ENCODE peak calls at places on chromosomes 11 and 22, in four cellular contexts. C, E, B and W are unnamed samples.

GRCh38 chr11:9689721-9690120 is 25.8 kb downstream of the SWAP70 start:
- DNase-seq in B (no peak), E (no peak), C (no peak), W (no peak)

GRCh38 chr11:102457056-102457677 is 4.6 kb upstream of the TMEM123 start:
- DNase-seq in B (no peak), E (no peak), C (no peak), W (no peak)

GRCh38 chr11:117933930-117934329 is 4.7 kb upstream of the TMPRSS13 start:
- DNase-seq in E (no peak), B (no peak), C (peak; percentile 6), W (no peak)

GRCh38 chr11:65112226-65112550 is 516 bp downstream of the TM7SF2 start:
- DNase-seq in E (no peak), C (no peak), B (no peak), W (no peak)

GRCh38 chr11:12123799-12124198 is 13.4 kb downstream of the MICAL2 start:
- DNase-seq in E (no peak), C (no peak), B (no peak), W (no peak)

GRCh38 chr22:46528121-46528610 is 9.3 kb downstream of the CELSR1 start:
- DNase-seq in E (peak; percentile 92), C (no peak), B (no peak), W (peak; percentile 83)

GRCh38 chr11:64522843-64523242 is 68.2 kb upstream of the SLC22A12 start:
- DNase-seq in B (no peak), C (no peak), E (no peak), W (no peak)

GRCh38 chr11:14213006-14213405 is 146.0 kb downstream of the RRAS2 start:
- DNase-seq in C (no peak), B (no peak), E (no peak), W (no peak)

GRCh38 chr11:94599510-94599909 is 32.3 kb downstream of the PIWIL4 start:
- DNase-seq in C (no peak), B (no peak), E (no peak), W (no peak)

GRCh38 chr11:134045799-134046635 is 22.9 kb upstream of the JAM3 start:
- DNase-seq in C (no peak), E (no peak), B (no peak), W (peak; percentile 75)

GRCh38 chr22:20781272-20781990 is 7.5 kb downstream of the SERPIND1 start:
- DNase-seq in B (no peak), E (peak; percentile 61), C (no peak), W (peak; percentile 51)

GRCh38 chr11:20048246-20048645 is 112.0 kb downstream of the DBX1 start:
- DNase-seq in E (no peak), B (no peak), C (no peak), W (no peak)

GRCh38 chr11:125128450-125128849 is 17.0 kb upstream of the TMEM218 start:
- DNase-seq in E (no peak), B (peak; percentile 67), C (no peak), W (no peak)

GRCh38 chr11:26649884-26650283 is 72.0 kb downstream of the SLC5A12 start:
- DNase-seq in E (peak; percentile 22), B (peak; percentile 32), C (no peak), W (no peak)

GRCh38 chr11:35040221-35040942 is 98.6 kb upstream of the CD44 start:
- DNase-seq in C (no peak), E (peak; percentile 50), B (no peak), W (no peak)

GRCh38 chr11:12810497-12810896 is 136.3 kb downstream of the TEAD1 start:
- DNase-seq in C (no peak), B (no peak), E (no peak), W (no peak)

GRCh38 chr11:1943977-1944376 is 3.2 kb upstream of the MRPL23 start:
- DNase-seq in B (no peak), C (peak; percentile 40), E (no peak), W (peak; percentile 30)

GRCh38 chr11:71951741-71952310 is 23.0 kb downstream of the RNF121 start:
- DNase-seq in C (no peak), E (no peak), B (no peak), W (no peak)

GRCh38 chr22:19865141-19865829 is 10.6 kb upstream of the GNB1L start:
- DNase-seq in C (peak; percentile 39), B (no peak), E (no peak), W (no peak)

GRCh38 chr11:57568330-57568766 is 876 bp upstream of the UBE2L6 start:
- DNase-seq in E (peak; percentile 56), B (peak; percentile 33), C (no peak), W (no peak)

GRCh38 chr22:29202231-29203192 is 3.2 kb upstream of the EMID1 start:
- DNase-seq in C (peak; percentile 67), B (no peak), E (peak; percentile 56), W (no peak)

GRCh38 chr11:93988455-93988854 is 32.7 kb upstream of the HEPHL1 start:
- DNase-seq in B (no peak), E (no peak), C (no peak), W (no peak)

GRCh38 chr22:36258750-36259619 is 6.1 kb downstream of the APOL1 start:
- DNase-seq in B (no peak), E (no peak), C (peak; percentile 71), W (no peak)

GRCh38 chr22:26725012-26725676 is 67.8 kb downstream of the MIAT start:
- DNase-seq in B (no peak), E (peak; percentile 75), C (no peak), W (no peak)

GRCh38 chr11:119418759-119419158 is 4.2 kb downstream of the THY1 start:
- DNase-seq in E (no peak), C (no peak), B (no peak), W (no peak)

GRCh38 chr11:65334696-65335295 is 1.1 kb downstream of the DPF2 start:
- DNase-seq in E (no peak), C (no peak), B (no peak), W (no peak)

DNA sequence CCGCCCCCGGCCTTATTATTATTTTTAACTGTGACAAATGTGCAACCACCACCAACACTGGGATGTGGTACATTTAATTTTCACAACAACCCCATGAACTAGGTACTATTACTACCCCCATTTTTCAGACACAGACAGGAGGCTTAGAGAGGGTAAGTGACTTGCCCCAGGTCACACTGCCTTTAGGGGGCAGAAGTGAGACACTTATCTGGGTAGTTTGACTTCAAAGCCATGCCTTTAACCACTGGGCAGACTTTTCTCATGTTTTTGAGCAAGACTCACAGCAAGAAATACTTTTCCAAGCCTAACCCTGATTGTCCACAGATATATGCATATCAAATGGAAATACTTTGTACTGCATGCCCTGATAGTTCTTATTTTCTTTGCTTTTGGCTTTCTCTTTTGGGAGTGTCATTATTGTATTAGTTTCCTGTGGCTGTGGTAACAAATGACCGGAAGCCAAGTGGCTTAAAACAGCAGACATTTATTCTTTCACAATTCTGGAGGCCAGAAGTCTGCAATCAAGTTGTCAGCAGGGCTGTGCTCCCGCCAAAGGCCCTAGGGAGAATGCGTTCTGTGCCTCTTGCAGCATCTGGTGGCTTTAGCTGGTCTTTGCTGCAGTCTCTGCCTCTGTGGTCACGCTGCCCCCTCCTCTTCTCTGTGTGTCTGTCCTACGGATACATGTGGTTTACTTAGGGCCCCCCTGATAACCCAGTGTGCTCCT is 110.8 kb downstream of the GRIK4 start:
- DNase-seq in C (no peak), E (peak; percentile 3), B (no peak), W (no peak)
- TF ChIP-seq CTCF in C (no peak), E (no peak), B (peak; percentile 8), W (peak; percentile 39)

DNA sequence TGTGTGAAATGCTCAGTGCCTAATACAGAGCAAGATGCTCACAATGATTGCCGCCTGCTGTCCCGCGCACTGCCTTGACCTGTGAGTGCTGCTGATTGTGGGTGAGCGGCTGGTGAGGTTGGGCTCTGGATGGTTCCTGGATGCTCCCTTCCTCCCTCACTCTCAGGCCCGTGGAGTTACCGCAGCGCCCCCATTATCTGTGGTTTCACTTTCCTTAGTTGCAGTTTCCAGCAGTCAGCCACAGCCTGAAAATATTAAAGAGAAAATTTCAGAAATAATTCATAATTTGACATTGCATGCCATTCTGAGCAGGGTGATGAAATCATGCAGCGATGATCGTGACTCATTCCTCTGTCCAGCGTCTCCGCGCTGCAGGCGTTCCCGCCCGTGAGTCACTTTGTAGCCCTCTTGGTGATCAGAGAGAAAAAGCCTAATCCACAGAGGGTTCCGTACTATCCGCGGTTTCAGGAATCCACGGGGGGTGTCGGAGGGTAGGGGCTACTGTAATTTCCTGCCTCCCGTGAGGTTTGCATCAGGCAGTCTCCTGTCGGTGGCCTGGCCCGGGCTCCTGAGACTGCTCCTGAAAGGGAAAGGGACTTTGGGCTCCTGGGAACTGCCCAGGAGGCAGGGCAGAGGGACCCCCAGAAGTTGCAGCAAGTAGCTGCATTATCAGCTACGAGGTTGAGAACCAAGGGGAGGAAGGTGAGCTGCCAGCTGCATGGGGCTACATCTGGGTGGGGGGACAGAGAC is 10.6 kb downstream of the RPL3 start:
- DNase-seq in C (peak; percentile 69), B (peak; percentile 83), E (peak; percentile 72), W (no peak)
- TF ChIP-seq CTCF in C (no peak), B (peak; percentile 36), E (no peak), W (peak; percentile 67)

GRCh38 chr11:6612008-6612815 is at the start of gene TAF10:
- DNase-seq in E (peak; percentile 88), B (peak; percentile 88), C (peak; percentile 99), W (peak; percentile 99)
- TF ChIP-seq CTCF in E (no peak), B (no peak), C (no peak), W (no peak)

DNA sequence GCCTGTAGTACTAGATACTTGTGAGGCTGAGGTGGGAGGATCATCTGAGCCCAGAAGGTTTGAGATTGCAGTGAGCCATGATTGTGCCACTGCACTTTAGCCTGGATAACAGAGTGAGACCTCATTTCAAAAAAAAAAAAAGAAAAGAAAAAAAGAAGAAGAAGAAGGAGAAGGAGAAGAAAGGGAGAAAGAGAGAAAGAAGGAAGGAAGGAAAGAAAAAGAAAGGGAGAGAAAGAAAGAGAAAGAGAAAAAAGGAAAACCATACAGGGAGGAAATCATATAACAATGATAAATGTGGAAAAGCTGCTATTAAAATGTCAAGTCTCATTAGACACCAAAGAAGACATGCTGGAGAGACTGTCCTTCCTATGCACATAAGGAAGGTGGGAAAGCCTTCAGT is 5.7 kb upstream of the PRDM10 start:
- DNase-seq in B (no peak), C (no peak), E (no peak), W (no peak)
- TF ChIP-seq CTCF in B (no peak), C (no peak), E (no peak), W (no peak)

GRCh38 chr11:46489668-46490560 is 98.3 kb upstream of the CHRM4 start:
- DNase-seq in E (peak; percentile 17), B (peak; percentile 20), C (no peak), W (no peak)
- TF ChIP-seq CTCF in E (peak; percentile 60), B (peak; percentile 80), C (peak; percentile 52), W (peak; percentile 82)